ENCODE peak calls at places on chromosome 21, in five cellular contexts. One of them, this sample, is unnamed.

GRCh38 chr21:34846601-34847112 is 177.9 kb downstream of the CLIC6 start:
- DNase-seq in coronary artery: no peak
- DNase-seq in stimulated activated CD4-positive, alpha-beta T cell treated with anti-CD3 and anti-CD28 coated beads, Interleukin-4, amount 100 ng/mL, for 1 hour: no peak
- DNase-seq in NCI-H510A treated with DMSO at 0.1 percent for 48 hours: no peak
- DNase-seq in NCI-H1436: no peak
- DNase-seq in this sample: no peak

GRCh38 chr21:36030581-36031189 is 29.6 kb downstream of the SETD4 start:
- DNase-seq in coronary artery: no peak
- DNase-seq in NCI-H510A treated with DMSO at 0.1 percent for 48 hours: no peak
- DNase-seq in NCI-H1436: no peak
- DNase-seq in stimulated activated CD4-positive, alpha-beta T cell treated with anti-CD3 and anti-CD28 coated beads, Interleukin-4, amount 100 ng/mL, for 1 hour: no peak
- DNase-seq in this sample: no peak

GRCh38 chr21:31801551-31802234 is 69.8 kb upstream of the SCAF4 start:
- DNase-seq in coronary artery: no peak
- DNase-seq in stimulated activated CD4-positive, alpha-beta T cell treated with anti-CD3 and anti-CD28 coated beads, Interleukin-4, amount 100 ng/mL, for 1 hour: no peak
- DNase-seq in NCI-H1436: no peak
- DNase-seq in NCI-H510A treated with DMSO at 0.1 percent for 48 hours: peak; percentile 21
- DNase-seq in this sample: no peak

GRCh38 chr21:38120984-38121855 is 135.6 kb upstream of the KCNJ15 start:
- DNase-seq in NCI-H1436: no peak
- DNase-seq in NCI-H510A treated with DMSO at 0.1 percent for 48 hours: peak; percentile 82
- DNase-seq in coronary artery: no peak
- DNase-seq in stimulated activated CD4-positive, alpha-beta T cell treated with anti-CD3 and anti-CD28 coated beads, Interleukin-4, amount 100 ng/mL, for 1 hour: no peak
- DNase-seq in this sample: no peak

GRCh38 chr21:29557200-29557599 is 258.5 kb downstream of the BACH1 start:
- DNase-seq in stimulated activated CD4-positive, alpha-beta T cell treated with anti-CD3 and anti-CD28 coated beads, Interleukin-4, amount 100 ng/mL, for 1 hour: no peak
- DNase-seq in coronary artery: no peak
- DNase-seq in NCI-H510A treated with DMSO at 0.1 percent for 48 hours: no peak
- DNase-seq in NCI-H1436: no peak
- DNase-seq in this sample: no peak

GRCh38 chr21:42862123-42862475 is 17.2 kb downstream of the WDR4 start:
- DNase-seq in NCI-H510A treated with DMSO at 0.1 percent for 48 hours: no peak
- DNase-seq in NCI-H1436: no peak
- DNase-seq in stimulated activated CD4-positive, alpha-beta T cell treated with anti-CD3 and anti-CD28 coated beads, Interleukin-4, amount 100 ng/mL, for 1 hour: no peak
- DNase-seq in coronary artery: no peak
- DNase-seq in this sample: no peak

GRCh38 chr21:34992180-34992579 is 56.9 kb downstream of the RUNX1 start:
- DNase-seq in NCI-H510A treated with DMSO at 0.1 percent for 48 hours: no peak
- DNase-seq in NCI-H1436: no peak
- DNase-seq in stimulated activated CD4-positive, alpha-beta T cell treated with anti-CD3 and anti-CD28 coated beads, Interleukin-4, amount 100 ng/mL, for 1 hour: no peak
- DNase-seq in coronary artery: no peak
- DNase-seq in this sample: no peak

GRCh38 chr21:36249576-36250422 is 70.2 kb upstream of the MORC3 start:
- DNase-seq in NCI-H1436: no peak
- DNase-seq in coronary artery: no peak
- DNase-seq in stimulated activated CD4-positive, alpha-beta T cell treated with anti-CD3 and anti-CD28 coated beads, Interleukin-4, amount 100 ng/mL, for 1 hour: no peak
- DNase-seq in NCI-H510A treated with DMSO at 0.1 percent for 48 hours: no peak
- DNase-seq in this sample: no peak

GRCh38 chr21:38913120-38913975 is 107.6 kb downstream of the ETS2 start:
- DNase-seq in stimulated activated CD4-positive, alpha-beta T cell treated with anti-CD3 and anti-CD28 coated beads, Interleukin-4, amount 100 ng/mL, for 1 hour: no peak
- DNase-seq in coronary artery: peak; percentile 89
- DNase-seq in NCI-H510A treated with DMSO at 0.1 percent for 48 hours: peak; percentile 93
- DNase-seq in NCI-H1436: peak; percentile 23
- DNase-seq in this sample: peak; percentile 21

GRCh38 chr21:36060159-36060921 is at the start of gene SETD4:
- DNase-seq in stimulated activated CD4-positive, alpha-beta T cell treated with anti-CD3 and anti-CD28 coated beads, Interleukin-4, amount 100 ng/mL, for 1 hour: peak; percentile 95
- DNase-seq in NCI-H1436: peak; percentile 86
- DNase-seq in NCI-H510A treated with DMSO at 0.1 percent for 48 hours: peak; percentile 91
- DNase-seq in coronary artery: peak; percentile 95
- DNase-seq in this sample: peak; percentile 91

GRCh38 chr21:25643486-25643885 is 4.4 kb downstream of the JAM2 start:
- DNase-seq in NCI-H1436: no peak
- DNase-seq in coronary artery: no peak
- DNase-seq in NCI-H510A treated with DMSO at 0.1 percent for 48 hours: no peak
- DNase-seq in stimulated activated CD4-positive, alpha-beta T cell treated with anti-CD3 and anti-CD28 coated beads, Interleukin-4, amount 100 ng/mL, for 1 hour: no peak
- DNase-seq in this sample: no peak

GRCh38 chr21:33817136-33817535 is 98.5 kb downstream of the ATP5PO start:
- DNase-seq in coronary artery: no peak
- DNase-seq in NCI-H510A treated with DMSO at 0.1 percent for 48 hours: no peak
- DNase-seq in stimulated activated CD4-positive, alpha-beta T cell treated with anti-CD3 and anti-CD28 coated beads, Interleukin-4, amount 100 ng/mL, for 1 hour: no peak
- DNase-seq in NCI-H1436: no peak
- DNase-seq in this sample: no peak

This sample was measured in NCI-H526 treated with DMSO at 0.1 percent for 48 hours.